ENCODE peak calls at places on chromosomes 7 and 10, in six cellular contexts. X, L, U, N, K and H are unnamed samples. For H3K4me1, the result is how much of the 10 kb centered on the place peaks cover.

GRCh38 chr10:46236941-46237681 is 49.7 kb upstream of the ANTXRL start:
- DNase-seq in X (no peak), L (no peak), U (no peak), N (no peak), K (no peak), H (no peak)

GRCh38 chr10:35992107-35992506 is 350.0 kb upstream of the FZD8 start:
- DNase-seq in X (no peak), L (no peak), U (no peak), N (no peak), K (no peak), H (no peak)

GRCh38 chr10:28367865-28368541 is 65.1 kb upstream of the MPP7 start:
- DNase-seq in X (peak), L (no peak), U (peak), N (no peak), K (peak), H (no peak)

GRCh38 chr10:79303631-79304478 is 43.4 kb upstream of the PPIF start:
- DNase-seq in X (no peak), L (no peak), U (no peak), N (no peak), K (no peak), H (peak)

GRCh38 chr7:36810476-36810875 is 86.2 kb upstream of the AOAH start:
- DNase-seq in X (no peak), L (no peak), U (no peak), N (no peak), K (no peak), H (no peak)

GRCh38 chr10:113169853-113170455 is 219.9 kb downstream of the TCF7L2 start:
- DNase-seq in X (no peak), L (no peak), U (no peak), N (no peak), K (no peak), H (no peak)

GRCh38 chr10:132707121-132707775 is 78.7 kb downstream of the NKX6-2 start:
- DNase-seq in X (peak), L (no peak), U (no peak), N (no peak), K (peak), H (peak)

GRCh38 chr7:27745064-27745583 is 5.2 kb downstream of the TAX1BP1 start:
- DNase-seq in X (no peak), L (peak), U (peak), N (peak), K (no peak), H (no peak)

GRCh38 chr7:77826300-77826699 is 27.7 kb downstream of the PHTF2 start:
- DNase-seq in X (no peak), L (no peak), U (no peak), N (no peak), K (no peak), H (no peak)

GRCh38 chr7:75695036-75695435 is 43.7 kb downstream of the HIP1 start:
- DNase-seq in X (no peak), L (no peak), U (no peak), N (no peak), K (no peak), H (no peak)

GRCh38 chr10:11082551-11082950 is 64.9 kb downstream of the CELF2 start:
- DNase-seq in X (no peak), L (no peak), U (no peak), N (no peak), K (no peak), H (no peak)

GRCh38 chr7:76337147-76337546 is 21.6 kb downstream of the YWHAG start:
- DNase-seq in X (no peak), L (no peak), U (no peak), N (no peak), K (no peak), H (no peak)

GRCh38 chr10:119620241-119620753 is 23.5 kb upstream of the TIAL1 start:
- DNase-seq in X (no peak), L (no peak), U (no peak), N (no peak), K (no peak), H (no peak)

GRCh38 chr7:100867040-100867795 is at the start of gene TRIP6:
- DNase-seq in X (peak), L (peak), U (peak), N (peak), K (peak), H (peak)

GRCh38 chr10:87847550-87847949 is 15.8 kb downstream of the KLLN start:
- DNase-seq in X (no peak), L (no peak), U (no peak), N (no peak), K (no peak), H (no peak)

GRCh38 chr10:124417846-124418725 is 637 bp downstream of the OAT start:
- DNase-seq in X (peak), L (peak), U (peak), N (peak), K (peak), H (peak)

GRCh38 chr7:155352753-155353115 is 55.1 kb downstream of the INSIG1 start:
- DNase-seq in X (no peak), L (no peak), U (no peak), N (no peak), K (no peak), H (no peak)

GRCh38 chr10:639751-640672 is 49.5 kb downstream of the DIP2C start:
- DNase-seq in X (no peak), L (no peak), U (no peak), N (no peak), K (no peak), H (no peak)

GRCh38 chr7:76191783-76192240 is 9.9 kb upstream of the SRRM3 start:
- DNase-seq in X (no peak), L (peak), U (no peak), N (peak), K (no peak), H (no peak)

GRCh38 chr10:97378933-97379921 is 21.9 kb downstream of the RRP12 start:
- DNase-seq in X (no peak), L (no peak), U (no peak), N (peak), K (no peak), H (peak)

GRCh38 chr10:127565583-127565982 is 16.5 kb downstream of the NPS start:
- DNase-seq in X (no peak), L (no peak), U (no peak), N (no peak), K (no peak), H (no peak)

GRCh38 chr7:29424984-29425309 is 138.7 kb upstream of the PRR15 start:
- DNase-seq in X (no peak), L (no peak), U (no peak), N (peak), K (peak), H (no peak)

GRCh38 chr7:115217373-115217772 is 295.5 kb downstream of the MDFIC start:
- DNase-seq in X (no peak), L (no peak), U (no peak), N (no peak), K (no peak), H (no peak)

GRCh38 chr7:73969991-73970390 is 58.0 kb upstream of the ELN start:
- DNase-seq in X (no peak), L (no peak), U (no peak), N (no peak), K (no peak), H (no peak)

GRCh38 chr7:84291756-84292155 is 97.2 kb upstream of the SEMA3A start:
- DNase-seq in X (no peak), L (peak), U (no peak), N (no peak), K (no peak), H (no peak)

GRCh38 chr7:7913506-7913905 is 55.1 kb upstream of the GLCCI1 start:
- DNase-seq in X (no peak), L (peak), U (no peak), N (no peak), K (no peak), H (no peak)

GRCh38 chr7:29102554-29103151 is 43.7 kb downstream of the CPVL start:
- DNase-seq in X (peak), L (peak), U (peak), N (peak), K (peak), H (peak)

GRCh38 chr10:122221958-122222357 is 49.1 kb upstream of the BTBD16 start:
- DNase-seq in X (no peak), L (no peak), U (no peak), N (no peak), K (no peak), H (no peak)

GRCh38 chr10:122225324-122225723 is 45.8 kb upstream of the BTBD16 start:
- DNase-seq in X (no peak), L (no peak), U (no peak), N (no peak), K (no peak), H (no peak)

GRCh38 chr10:122224159-122224558 is 46.9 kb upstream of the BTBD16 start:
- DNase-seq in X (no peak), L (no peak), U (no peak), N (no peak), K (no peak), H (no peak)

GRCh38 chr10:122220736-122221135 is 50.4 kb upstream of the BTBD16 start:
- DNase-seq in X (no peak), L (no peak), U (no peak), N (no peak), K (no peak), H (no peak)

GRCh38 chr10:122222638-122223037 is 48.5 kb upstream of the BTBD16 start:
- DNase-seq in X (no peak), L (no peak), U (no peak), N (no peak), K (no peak), H (no peak)
- H3K4me1 ChIP-seq in X (under half), L (under half), U (under half), N (under half), K (under half), H (under half)

GRCh38 chr7:127995157-127995865 is 35.9 kb downstream of the LRRC4 start:
- DNase-seq in X (no peak), L (no peak), U (no peak), N (no peak), K (no peak), H (no peak)
- H3K27ac ChIP-seq in X (peak), L (peak), U (no peak), N (peak), K (peak), H (no peak)

GRCh38 chr10:81843042-81843441 is 32.0 kb upstream of the NRG3 start:
- DNase-seq in X (no peak), L (no peak), U (no peak), N (no peak), K (no peak), H (no peak)

GRCh38 chr10:81838950-81839349 is 36.0 kb upstream of the NRG3 start:
- DNase-seq in X (no peak), L (peak), U (no peak), N (peak), K (no peak), H (no peak)
- TF ChIP-seq CTCF in X (no peak), L (peak), U (no peak), N (peak), K (no peak), H (no peak)

GRCh38 chr7:68833442-68833841 is 764.8 kb upstream of the AUTS2 start:
- DNase-seq in X (no peak), L (no peak), U (no peak), N (no peak), K (no peak), H (no peak)

GRCh38 chr7:68841004-68841403 is 757.3 kb upstream of the AUTS2 start:
- DNase-seq in X (no peak), L (no peak), U (no peak), N (peak), K (no peak), H (no peak)

GRCh38 chr7:68839014-68839413 is 759.3 kb upstream of the AUTS2 start:
- DNase-seq in X (no peak), L (no peak), U (no peak), N (no peak), K (no peak), H (no peak)
- H3K4me1 ChIP-seq in X (under half), L (under half), U (under half), N (under half), K (under half), H (under half)

DNA sequence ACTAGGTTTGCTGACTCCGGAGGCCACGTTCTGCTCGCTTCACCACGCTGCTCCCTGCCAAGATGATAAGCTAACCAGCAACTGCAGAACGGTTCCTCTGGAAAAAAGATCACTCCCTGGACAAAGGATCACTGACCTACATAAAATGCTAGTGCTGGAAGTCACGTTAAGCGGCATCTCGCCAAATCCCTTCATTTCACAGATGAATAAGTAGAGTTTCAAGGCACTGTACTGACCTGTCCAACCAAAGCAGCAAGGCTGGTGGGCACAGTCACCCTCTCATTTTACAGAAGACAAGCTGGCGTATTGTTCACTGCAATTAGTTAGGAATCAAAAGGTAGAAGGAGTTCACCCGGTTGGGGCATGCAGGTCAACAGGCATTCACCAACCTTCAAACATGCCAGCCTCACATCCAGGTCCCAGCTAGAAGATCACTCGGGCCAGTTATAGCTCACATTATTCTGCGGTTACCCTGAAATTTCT is 33.0 kb downstream of the HIPK2 start:
- DNase-seq in X (no peak), L (no peak), U (no peak), N (no peak), K (no peak), H (no peak)
- H3K27ac ChIP-seq in X (peak), L (no peak), U (no peak), N (no peak), K (no peak), H (peak)

GRCh38 chr7:112357136-112357535 is 93.1 kb upstream of the IFRD1 start:
- DNase-seq in X (no peak), L (peak), U (no peak), N (no peak), K (no peak), H (no peak)
- TF ChIP-seq CTCF in X (no peak), L (peak), U (no peak), N (no peak), K (no peak), H (no peak)

GRCh38 chr7:108009873-108010272 is 6.9 kb upstream of the LAMB1 start:
- DNase-seq in X (no peak), L (no peak), U (no peak), N (no peak), K (no peak), H (no peak)
- H3K4me1 ChIP-seq in X (under half), L (under half), U (under half), N (half or more), K (half or more), H (under half)

GRCh38 chr7:87199700-87200450 is 19.7 kb downstream of the TMEM243 start:
- DNase-seq in X (no peak), L (no peak), U (no peak), N (no peak), K (no peak), H (no peak)
- H3K27ac ChIP-seq in X (peak), L (peak), U (no peak), N (peak), K (no peak), H (peak)

GRCh38 chr10:75596930-75597629 is 165.7 kb downstream of the LRMDA start:
- DNase-seq in X (no peak), L (peak), U (no peak), N (no peak), K (no peak), H (no peak)

GRCh38 chr10:75592888-75593643 is 161.6 kb downstream of the LRMDA start:
- DNase-seq in X (no peak), L (no peak), U (no peak), N (no peak), K (no peak), H (no peak)

GRCh38 chr10:75589895-75590654 is 158.7 kb downstream of the LRMDA start:
- DNase-seq in X (no peak), L (no peak), U (no peak), N (no peak), K (no peak), H (no peak)

GRCh38 chr10:75592014-75592842 is 160.8 kb downstream of the LRMDA start:
- DNase-seq in X (no peak), L (no peak), U (no peak), N (no peak), K (no peak), H (no peak)

DNA sequence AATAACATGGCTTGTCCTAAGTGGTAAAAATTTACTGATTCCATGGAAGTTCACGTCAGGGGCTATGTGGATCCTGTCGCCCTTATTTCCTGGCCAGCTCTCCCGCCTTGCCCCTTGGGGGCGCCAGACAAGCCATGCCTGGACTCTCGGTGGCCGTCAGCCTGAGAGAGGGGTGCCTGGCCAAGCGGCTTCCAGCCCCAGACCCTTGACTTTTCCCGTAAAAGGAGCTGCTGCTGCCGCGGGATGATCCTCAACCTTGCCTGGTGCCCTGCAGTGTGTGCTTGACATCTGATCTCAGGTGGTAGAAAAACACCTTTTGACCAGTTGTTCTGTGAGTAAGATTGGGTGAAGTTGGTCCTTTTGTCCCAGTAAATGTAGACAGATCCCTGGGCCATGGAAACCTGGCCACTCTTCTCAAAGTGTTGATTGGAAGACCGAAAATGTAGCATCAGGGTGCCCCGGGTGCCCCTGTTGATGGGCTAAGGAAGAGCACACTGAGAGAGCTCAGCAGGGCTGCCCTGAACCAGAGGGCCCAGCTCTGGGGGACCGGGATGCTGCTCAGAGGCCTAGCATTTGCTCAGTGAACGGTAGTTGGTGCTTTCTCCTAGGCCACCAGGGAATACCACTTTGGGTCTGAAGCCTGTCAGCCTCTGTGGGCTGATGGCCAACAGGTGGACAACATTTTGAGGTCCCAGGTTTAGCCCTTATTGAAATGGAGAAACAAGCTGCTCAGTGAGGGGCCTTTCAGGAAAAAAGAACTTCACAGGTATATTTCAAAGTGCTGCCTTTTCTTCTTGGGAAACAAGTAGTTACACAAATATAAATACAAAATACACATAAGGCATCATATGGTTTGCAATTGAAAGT is 162.5 kb downstream of the LRMDA start:
- DNase-seq in X (no peak), L (peak), U (no peak), N (no peak), K (no peak), H (no peak)
- TF ChIP-seq CTCF in X (peak), L (peak), U (no peak), N (peak), K (no peak), H (no peak)

GRCh38 chr7:23333671-23334246 is 34.6 kb downstream of the MALSU1 start:
- DNase-seq in X (peak), L (no peak), U (peak), N (peak), K (no peak), H (no peak)

GRCh38 chr7:23331132-23331531 is 32.0 kb downstream of the MALSU1 start:
- DNase-seq in X (no peak), L (no peak), U (no peak), N (no peak), K (no peak), H (no peak)

GRCh38 chr7:23332881-23333612 is 33.9 kb downstream of the MALSU1 start:
- DNase-seq in X (peak), L (no peak), U (peak), N (no peak), K (no peak), H (no peak)

GRCh38 chr7:23334482-23335056 is 35.4 kb downstream of the MALSU1 start:
- DNase-seq in X (no peak), L (no peak), U (peak), N (peak), K (no peak), H (no peak)

GRCh38 chr7:23332193-23332592 is 33.1 kb downstream of the MALSU1 start:
- DNase-seq in X (no peak), L (no peak), U (no peak), N (no peak), K (no peak), H (no peak)
- H3K4me1 ChIP-seq in X (under half), L (under half), U (under half), N (under half), K (under half), H (under half)